ENCODE peak calls at places on chromosomes 13 and 19, in five cellular contexts. N, G, Q, L and P are unnamed samples.

GRCh38 chr19:42424712-42425131 is 2.5 kb downstream of the LIPE start:
- DNase-seq in N (peak), G (peak), Q (no peak), L (no peak), P (no peak)

GRCh38 chr13:110841846-110842245 is 73.0 kb downstream of the ANKRD10 start:
- DNase-seq in N (no peak), G (no peak), Q (no peak), L (no peak), P (no peak)

GRCh38 chr13:42968906-42969305 is 23.1 kb downstream of the EPSTI1 start:
- DNase-seq in N (peak), G (no peak), Q (no peak), L (no peak), P (no peak)

GRCh38 chr19:49658566-49659442 is 6.9 kb downstream of the IRF3 start:
- DNase-seq in N (no peak), G (no peak), Q (no peak), L (no peak), P (no peak)

GRCh38 chr19:17553256-17553655 is 2.2 kb upstream of the COLGALT1 start:
- DNase-seq in N (peak), G (no peak), Q (peak), L (no peak), P (peak)

GRCh38 chr19:13082192-13083007 is 20.3 kb downstream of the LYL1 start:
- DNase-seq in N (peak), G (peak), Q (peak), L (no peak), P (no peak)

GRCh38 chr13:39998166-39998565 is 342.7 kb downstream of the COG6 start:
- DNase-seq in N (no peak), G (no peak), Q (no peak), L (no peak), P (no peak)

GRCh38 chr19:39996218-39996810 is 546 bp upstream of the ZNF546 start:
- DNase-seq in N (no peak), G (peak), Q (no peak), L (no peak), P (no peak)

GRCh38 chr13:31016342-31017325 is 84.2 kb downstream of the TEX26 start:
- DNase-seq in N (no peak), G (no peak), Q (no peak), L (no peak), P (no peak)

GRCh38 chr19:3936506-3937442 is 3.9 kb downstream of the NMRK2 start:
- DNase-seq in N (no peak), G (no peak), Q (no peak), L (no peak), P (no peak)

GRCh38 chr19:10122066-10122465 is 2.4 kb upstream of the EIF3G start:
- DNase-seq in N (no peak), G (no peak), Q (no peak), L (no peak), P (no peak)

GRCh38 chr13:43664700-43665191 is 122.0 kb downstream of the ENOX1 start:
- DNase-seq in N (no peak), G (no peak), Q (no peak), L (no peak), P (peak)

GRCh38 chr19:19627442-19627715 is 641 bp downstream of the LPAR2 start:
- DNase-seq in N (no peak), G (no peak), Q (no peak), L (no peak), P (no peak)

GRCh38 chr13:102369303-102369702 is 32.5 kb downstream of the FGF14 start:
- DNase-seq in N (no peak), G (no peak), Q (no peak), L (no peak), P (no peak)